ENCODE peak calls at places on chromosomes 6 and 20, in seven cellular contexts. D is HepG2, U is spleen, S is endothelial cell of umbilical vein, T is Panc1, O is prostate gland, H is GM12878. W is an unnamed sample. For H3K4me1, the result is how much of the 10 kb centered on the place peaks cover.

GRCh38 chr6:144896296-144896695 is 611.2 kb downstream of the UTRN start:
- DNase-seq in D (no peak), U (no peak), S (no peak), T (no peak), O (no peak), H (no peak), W (no peak)

GRCh38 chr6:112017169-112017568 is 36.7 kb upstream of the CCN6 start:
- DNase-seq in D (no peak), U (no peak), S (no peak), T (no peak), O (no peak), H (no peak), W (no peak)

GRCh38 chr6:29376003-29376402 is 912 bp upstream of the OR12D3 start:
- DNase-seq in D (peak), U (no peak), S (peak), T (no peak), O (no peak), H (no peak), W (no peak)

GRCh38 chr6:43150051-43150751 is 20.9 kb upstream of the SRF start:
- DNase-seq in D (peak), U (no peak), S (peak), T (no peak), O (peak), H (no peak), W (no peak)

GRCh38 chr6:71203211-71203610 is 85.4 kb upstream of the OGFRL1 start:
- DNase-seq in D (no peak), U (no peak), S (no peak), T (no peak), O (no peak), H (no peak), W (no peak)

GRCh38 chr6:142071981-142072380 is 60.7 kb upstream of the GJE1 start:
- DNase-seq in D (peak), U (no peak), S (no peak), T (no peak), O (no peak), H (no peak), W (no peak)

GRCh38 chr6:13139119-13139518 is 189.2 kb downstream of the TBC1D7 start:
- DNase-seq in D (no peak), U (no peak), S (no peak), T (no peak), O (no peak), H (no peak), W (no peak)

GRCh38 chr6:163354779-163355431 is 59.6 kb upstream of the QKI start:
- DNase-seq in D (no peak), U (no peak), S (peak), T (no peak), O (no peak), H (peak), W (no peak)

GRCh38 chr6:36443951-36444428 is 1.2 kb downstream of the KCTD20 start:
- DNase-seq in D (peak), U (no peak), S (peak), T (no peak), O (no peak), H (no peak), W (no peak)

GRCh38 chr20:46523696-46524328 is 10.5 kb upstream of the ZNF334 start:
- DNase-seq in D (peak), U (no peak), S (peak), T (no peak), O (no peak), H (no peak), W (no peak)

GRCh38 chr6:11459002-11459658 is 78.4 kb upstream of the TMEM170B start:
- DNase-seq in D (no peak), U (no peak), S (no peak), T (no peak), O (no peak), H (peak), W (no peak)

GRCh38 chr20:48971956-48972355 is 50.4 kb downstream of the ARFGEF2 start:
- DNase-seq in D (no peak), U (no peak), S (no peak), T (no peak), O (no peak), H (no peak), W (no peak)

GRCh38 chr6:161079566-161080262 is 88.1 kb downstream of the MAP3K4 start:
- DNase-seq in D (no peak), U (no peak), S (no peak), T (no peak), O (no peak), H (no peak), W (no peak)

GRCh38 chr20:11366660-11367059 is 551.0 kb upstream of the BTBD3 start:
- DNase-seq in D (no peak), U (no peak), S (no peak), T (no peak), O (no peak), H (no peak), W (no peak)

GRCh38 chr20:36154696-36155628 is at the start of gene EPB41L1:
- DNase-seq in D (no peak), U (no peak), S (no peak), T (no peak), O (peak), H (no peak), W (no peak)

GRCh38 chr6:141110486-141110885 is 1022.2 kb upstream of the GJE1 start:
- DNase-seq in D (no peak), U (no peak), S (peak), T (no peak), O (no peak), H (no peak), W (no peak)

GRCh38 chr20:7924692-7925091 is 15.6 kb downstream of the HAO1 start:
- DNase-seq in D (peak), U (no peak), S (peak), T (peak), O (no peak), H (no peak), W (no peak)

GRCh38 chr6:125393449-125393858 is 91.7 kb upstream of the HDDC2 start:
- DNase-seq in D (no peak), U (no peak), S (no peak), T (no peak), O (no peak), H (no peak), W (no peak)

GRCh38 chr6:39280247-39280731 is 33.9 kb downstream of the KCNK17 start:
- DNase-seq in D (no peak), U (no peak), S (no peak), T (no peak), O (no peak), H (no peak), W (no peak)

GRCh38 chr6:73854998-73855718 is 159.2 kb downstream of the CD109 start:
- DNase-seq in D (peak), U (no peak), S (peak), T (no peak), O (peak), H (no peak), W (no peak)

GRCh38 chr6:18551228-18551627 is 164.1 kb downstream of the RNF144B start:
- DNase-seq in D (no peak), U (no peak), S (no peak), T (no peak), O (no peak), H (no peak), W (no peak)

GRCh38 chr6:39777218-39777617 is 15.0 kb upstream of the DAAM2 start:
- DNase-seq in D (no peak), U (no peak), S (no peak), T (no peak), O (no peak), H (no peak), W (no peak)

GRCh38 chr6:46254946-46255345 is 84.2 kb upstream of the ENPP5 start:
- DNase-seq in D (no peak), U (no peak), S (no peak), T (no peak), O (no peak), H (no peak), W (no peak)

GRCh38 chr6:36268478-36269248 is 1.2 kb upstream of the PNPLA1 start:
- DNase-seq in D (no peak), U (no peak), S (no peak), T (no peak), O (no peak), H (no peak), W (no peak)

GRCh38 chr20:35773154-35773751 is 1.4 kb downstream of the PHF20 start:
- DNase-seq in D (no peak), U (peak), S (peak), T (no peak), O (no peak), H (peak), W (no peak)

GRCh38 chr6:32668226-32668747 is 1.8 kb upstream of the HLA-DQB1 start:
- DNase-seq in D (peak), U (peak), S (no peak), T (no peak), O (peak), H (peak), W (peak)

GRCh38 chr6:1554881-1555569 is 54.7 kb upstream of the FOXC1 start:
- DNase-seq in D (no peak), U (peak), S (peak), T (no peak), O (peak), H (no peak), W (peak)

GRCh38 chr20:26208296-26209091 is 511.8 kb upstream of the ZNF337 start:
- DNase-seq in D (no peak), U (peak), S (no peak), T (no peak), O (no peak), H (no peak), W (no peak)

GRCh38 chr20:34980543-34981213 is 25.0 kb downstream of the MYH7B start:
- DNase-seq in D (no peak), U (no peak), S (no peak), T (no peak), O (no peak), H (no peak), W (no peak)

GRCh38 chr20:56249244-56249955 is 868 bp downstream of the MC3R start:
- DNase-seq in D (peak), U (no peak), S (no peak), T (no peak), O (peak), H (no peak), W (no peak)

GRCh38 chr20:1944345-1945099 is 49.3 kb downstream of the SIRPA start:
- DNase-seq in D (no peak), U (peak), S (no peak), T (no peak), O (no peak), H (no peak), W (no peak)

GRCh38 chr6:90222724-90223198 is 73.9 kb downstream of the BACH2 start:
- DNase-seq in D (peak), U (no peak), S (no peak), T (no peak), O (no peak), H (no peak), W (no peak)

GRCh38 chr6:140153703-140154102 is 779.3 kb upstream of the CITED2 start:
- DNase-seq in D (no peak), U (no peak), S (no peak), T (no peak), O (no peak), H (no peak), W (no peak)

GRCh38 chr6:159908535-159908934 is 17.7 kb downstream of the MAS1 start:
- DNase-seq in D (no peak), U (no peak), S (no peak), T (no peak), O (no peak), H (no peak), W (no peak)

GRCh38 chr20:40583195-40583594 is 105.8 kb downstream of the MAFB start:
- DNase-seq in D (no peak), U (no peak), S (no peak), T (no peak), O (no peak), H (no peak), W (no peak)

GRCh38 chr20:1860446-1860845 is 34.8 kb upstream of the SIRPA start:
- DNase-seq in D (no peak), U (no peak), S (no peak), T (no peak), O (peak), H (no peak), W (peak)

GRCh38 chr6:134022650-134023049 is 29.8 kb downstream of the SLC2A12 start:
- DNase-seq in D (no peak), U (no peak), S (no peak), T (no peak), O (no peak), H (no peak), W (no peak)

GRCh38 chr6:134021396-134022122 is 30.9 kb downstream of the SLC2A12 start:
- DNase-seq in D (no peak), U (no peak), S (no peak), T (no peak), O (no peak), H (no peak), W (no peak)

GRCh38 chr6:134020071-134020470 is 32.4 kb downstream of the SLC2A12 start:
- DNase-seq in D (no peak), U (no peak), S (no peak), T (no peak), O (no peak), H (no peak), W (no peak)

GRCh38 chr6:134020968-134021367 is 31.5 kb downstream of the SLC2A12 start:
- DNase-seq in D (no peak), U (no peak), S (no peak), T (no peak), O (no peak), H (no peak), W (no peak)

GRCh38 chr6:134020543-134020942 is 31.9 kb downstream of the SLC2A12 start:
- DNase-seq in D (no peak), U (no peak), S (no peak), T (no peak), O (peak), H (no peak), W (no peak)
- H3K4me1 ChIP-seq in D (under half), U (under half), S (under half), T (under half), O (under half), H (under half), W (under half)

DNA sequence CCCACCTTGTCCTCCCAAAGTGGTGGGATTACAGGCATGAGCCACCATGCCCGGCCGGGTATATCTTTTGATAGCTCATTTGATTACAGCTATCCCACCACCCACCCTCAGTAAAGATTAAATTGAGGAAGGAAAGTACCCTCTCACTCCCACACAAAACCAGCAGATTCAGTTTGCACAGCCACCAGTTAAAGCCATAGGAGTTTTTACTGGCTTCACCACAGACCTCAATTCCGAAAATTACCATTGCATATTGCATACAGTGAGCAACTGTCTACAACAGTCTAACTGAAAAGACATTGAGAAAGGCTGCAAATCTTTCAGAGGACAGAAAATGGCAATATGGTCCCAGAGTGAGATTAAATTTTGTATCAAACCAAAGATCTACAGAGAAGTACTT is 34.9 kb downstream of the ESF1 start:
- DNase-seq in D (no peak), U (no peak), S (no peak), T (no peak), O (no peak), H (no peak), W (no peak)
- TF ChIP-seq POLR2AphosphoS5 in D (no peak), U (no peak), S (no peak), T (no peak), O (no peak), H (no peak), W (no peak)

DNA sequence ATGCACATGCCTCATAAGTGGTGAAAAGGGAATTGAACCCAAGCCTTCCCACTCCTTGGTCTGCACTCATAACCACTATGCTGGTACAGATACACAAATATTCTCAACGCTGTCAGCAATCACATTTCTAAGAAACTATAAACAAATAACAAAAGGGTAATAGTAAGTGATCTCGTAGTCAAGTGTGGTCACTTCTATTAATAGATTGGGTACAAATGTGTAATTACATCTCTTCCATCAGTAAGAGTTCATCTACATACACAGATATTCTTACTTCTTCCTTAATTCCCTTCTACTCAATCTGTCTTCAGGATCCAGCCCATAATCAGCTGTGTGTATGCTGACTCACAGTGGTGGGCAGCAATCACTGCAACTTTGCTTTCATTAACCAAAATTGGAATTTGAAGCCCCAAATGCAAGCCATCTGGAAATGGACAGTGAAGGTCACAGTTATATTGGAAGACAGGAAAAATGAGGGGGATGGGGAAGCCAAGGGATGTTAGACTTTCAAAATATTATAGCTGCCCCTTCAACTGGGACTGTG is 6.7 kb downstream of the PRSS35 start:
- DNase-seq in D (no peak), U (no peak), S (peak), T (no peak), O (no peak), H (no peak), W (no peak)
- H3K4me3 ChIP-seq in D (no peak), U (no peak), S (no peak), T (no peak), O (no peak), H (no peak), W (no peak)

GRCh38 chr6:3424185-3424927 is 32.5 kb downstream of the SLC22A23 start:
- DNase-seq in D (no peak), U (no peak), S (no peak), T (no peak), O (no peak), H (no peak), W (no peak)
- H3K4me1 ChIP-seq in D (under half), U (under half), S (under half), T (under half), O (under half), H (under half), W (under half)